ENCODE peak calls at places on chromosomes 16 and 17, in four cellular contexts. R is WTC11, Q is breast epithelium, V is lower leg skin. I is an unnamed sample.

GRCh38 chr16:49510141-49510540 is 136.5 kb downstream of the C16orf78 start:
- DNase-seq in V (no peak), R (no peak), Q (no peak), I (no peak)

GRCh38 chr16:67240506-67240905 is 6.8 kb downstream of the FHOD1 start:
- DNase-seq in Q (no peak), V (no peak), R (no peak), I (no peak)

GRCh38 chr16:89864421-89864820 is 9.0 kb upstream of the TCF25 start:
- DNase-seq in Q (no peak), V (no peak), R (no peak), I (no peak)

GRCh38 chr17:50559674-50560184 is 786 bp upstream of the CACNA1G start:
- DNase-seq in Q (peak), R (peak), V (peak), I (peak)

GRCh38 chr17:74513987-74514631 is 17.2 kb downstream of the CD300LB start:
- DNase-seq in Q (peak), R (no peak), V (peak), I (no peak)

GRCh38 chr17:37671813-37672544 is 28.7 kb upstream of the DDX52 start:
- DNase-seq in V (no peak), R (no peak), Q (no peak), I (no peak)

GRCh38 chr16:47258874-47259461 is 115.2 kb upstream of the NETO2 start:
- DNase-seq in V (no peak), R (peak), Q (no peak), I (no peak)

GRCh38 chr17:79757140-79757745 is 20.7 kb upstream of the CBX2 start:
- DNase-seq in V (no peak), R (no peak), Q (no peak), I (no peak)

GRCh38 chr17:83176956-83177583 is 97.7 kb downstream of the METRNL start:
- DNase-seq in V (peak), R (peak), Q (peak), I (peak)

GRCh38 chr16:81488687-81489411 is 44.2 kb downstream of the CMIP start:
- DNase-seq in R (no peak), V (no peak), Q (no peak), I (no peak)

GRCh38 chr17:48639136-48639535 is 13.0 kb upstream of the HOXB9 start:
- DNase-seq in R (no peak), Q (no peak), V (no peak), I (no peak)

GRCh38 chr17:1053661-1054360 is 56.9 kb downstream of the TIMM22 start:
- DNase-seq in R (no peak), V (no peak), Q (no peak), I (no peak)

GRCh38 chr16:16016388-16016964 is 67.1 kb downstream of the ABCC1 start:
- DNase-seq in V (no peak), Q (no peak), R (no peak), I (no peak)

GRCh38 chr16:51556694-51557327 is 405.7 kb upstream of the SALL1 start:
- DNase-seq in R (no peak), V (no peak), Q (no peak), I (no peak)

GRCh38 chr17:76246080-76247066 is 6.1 kb upstream of the RNF157 start:
- DNase-seq in V (peak), R (no peak), Q (no peak), I (no peak)

GRCh38 chr16:85171004-85171808 is 58.9 kb upstream of the CIBAR2 start:
- DNase-seq in V (no peak), Q (no peak), R (no peak), I (no peak)

GRCh38 chr17:44216173-44216572 is 3.3 kb downstream of the UBTF start:
- DNase-seq in R (no peak), Q (no peak), V (no peak), I (no peak)

GRCh38 chr17:7284911-7285310 is 3.4 kb downstream of the SLC2A4 start:
- DNase-seq in R (no peak), Q (no peak), V (no peak), I (no peak)

GRCh38 chr17:19003966-19004600 is 481 bp downstream of the FAM83G start:
- DNase-seq in Q (no peak), R (peak), V (no peak), I (no peak)

GRCh38 chr17:77535435-77535834 is 394.7 kb downstream of the SEC14L1 start:
- DNase-seq in Q (no peak), V (no peak), R (no peak), I (no peak)

GRCh38 chr16:20624882-20625807 is 49.0 kb upstream of the ACSM2B start:
- DNase-seq in V (no peak), R (no peak), Q (no peak), I (no peak)

GRCh38 chr17:44362964-44363612 is 565 bp downstream of the FAM171A2 start:
- DNase-seq in V (no peak), R (no peak), Q (no peak), I (no peak)

GRCh38 chr17:11485336-11485735 is 112.9 kb upstream of the DNAH9 start:
- DNase-seq in V (peak), Q (no peak), R (no peak), I (peak)

GRCh38 chr17:61833536-61834203 is 29.7 kb downstream of the BRIP1 start:
- DNase-seq in V (no peak), R (no peak), Q (no peak), I (no peak)

GRCh38 chr16:11994187-11995119 is 17.9 kb downstream of the SNX29 start:
- DNase-seq in Q (no peak), R (no peak), V (peak), I (no peak)

GRCh38 chr16:8694795-8695194 is 20.4 kb downstream of the ABAT start:
- DNase-seq in Q (no peak), V (no peak), R (no peak), I (no peak)

GRCh38 chr16:15811778-15812750 is 44.8 kb downstream of the MYH11 start:
- DNase-seq in R (no peak), Q (peak), V (no peak), I (no peak)

GRCh38 chr17:19380551-19381284 is 2.4 kb downstream of the MAPK7 start:
- DNase-seq in Q (no peak), R (no peak), V (peak), I (no peak)

GRCh38 chr16:83517398-83517797 is 290.4 kb upstream of the HSBP1 start:
- DNase-seq in R (no peak), V (no peak), Q (no peak), I (no peak)

I was measured in right atrium auricular region.